ENCODE peak calls at places on chromosome 7, in seven cellular contexts. M, R, A, P, X, K and N are unnamed samples.

GRCh38 chr7:123305840-123306375 is 106.1 kb upstream of the SLC13A1 start:
- DNase-seq in M (no peak), R (no peak), A (no peak), P (no peak), X (no peak), K (no peak), N (no peak)

GRCh38 chr7:44977956-44978355 is 859 bp downstream of the MYO1G start:
- DNase-seq in M (no peak), R (peak; percentile 37), A (no peak), P (no peak), X (no peak), K (no peak), N (no peak)

GRCh38 chr7:2508327-2509231 is 11.0 kb upstream of the LFNG start:
- DNase-seq in M (peak; percentile 73), R (peak; percentile 71), A (no peak), P (no peak), X (peak; percentile 79), K (peak; percentile 86), N (peak; percentile 91)

GRCh38 chr7:1763033-1763432 is 93.0 kb downstream of the ELFN1 start:
- DNase-seq in M (no peak), R (no peak), A (no peak), P (no peak), X (no peak), K (no peak), N (no peak)

GRCh38 chr7:19665399-19666008 is 43.3 kb downstream of the POLR1F start:
- DNase-seq in M (no peak), R (no peak), A (no peak), P (peak; percentile 55), X (no peak), K (no peak), N (peak; percentile 17)

GRCh38 chr7:139340037-139340807 is 915 bp upstream of the FMC1 start:
- DNase-seq in M (peak; percentile 99), R (peak; percentile 99), A (peak; percentile 99), P (peak; percentile 100), X (peak; percentile 97), K (peak; percentile 98), N (peak; percentile 99)

GRCh38 chr7:18126274-18126673 is 98.6 kb upstream of the PRPS1L1 start:
- DNase-seq in M (no peak), R (no peak), A (no peak), P (no peak), X (no peak), K (no peak), N (no peak)

GRCh38 chr7:154759989-154760388 is 242.9 kb downstream of the PAXIP1 start:
- DNase-seq in M (no peak), R (no peak), A (no peak), P (no peak), X (no peak), K (no peak), N (no peak)

GRCh38 chr7:20330797-20331230 is at the start of gene ITGB8:
- DNase-seq in M (no peak), R (no peak), A (peak; percentile 34), P (no peak), X (peak; percentile 31), K (no peak), N (no peak)

GRCh38 chr7:36468361-36469140 is 78.9 kb downstream of the ANLN start:
- DNase-seq in M (no peak), R (no peak), A (no peak), P (no peak), X (no peak), K (no peak), N (no peak)

GRCh38 chr7:100667331-100668068 is 6.0 kb upstream of the GNB2 start:
- DNase-seq in M (no peak), R (no peak), A (no peak), P (no peak), X (no peak), K (no peak), N (no peak)

GRCh38 chr7:101815826-101816488 is 1.5 kb upstream of the CUX1 start:
- DNase-seq in M (peak; percentile 60), R (peak; percentile 79), A (peak; percentile 66), P (peak; percentile 80), X (peak; percentile 80), K (peak; percentile 89), N (peak; percentile 78)

GRCh38 chr7:31850601-31851000 is 163.6 kb downstream of the PPP1R17 start:
- DNase-seq in M (no peak), R (no peak), A (no peak), P (no peak), X (no peak), K (no peak), N (no peak)

GRCh38 chr7:47473499-47474210 is 108.3 kb downstream of the TNS3 start:
- DNase-seq in M (no peak), R (no peak), A (no peak), P (no peak), X (no peak), K (no peak), N (no peak)

GRCh38 chr7:19958309-19958896 is 185.0 kb upstream of the TMEM196 start:
- DNase-seq in M (no peak), R (no peak), A (no peak), P (peak; percentile 88), X (no peak), K (no peak), N (no peak)

GRCh38 chr7:81624650-81625310 is 145.1 kb downstream of the HGF start:
- DNase-seq in M (no peak), R (no peak), A (no peak), P (peak; percentile 70), X (no peak), K (no peak), N (no peak)

GRCh38 chr7:81626008-81626407 is 143.8 kb downstream of the HGF start:
- DNase-seq in M (no peak), R (no peak), A (no peak), P (peak; percentile 55), X (no peak), K (no peak), N (no peak)

GRCh38 chr7:81624021-81624630 is 145.7 kb downstream of the HGF start:
- DNase-seq in M (no peak), R (no peak), A (no peak), P (no peak), X (no peak), K (no peak), N (no peak)

GRCh38 chr7:81623251-81623855 is 146.5 kb downstream of the HGF start:
- DNase-seq in M (no peak), R (no peak), A (no peak), P (no peak), X (no peak), K (no peak), N (no peak)

DNA sequence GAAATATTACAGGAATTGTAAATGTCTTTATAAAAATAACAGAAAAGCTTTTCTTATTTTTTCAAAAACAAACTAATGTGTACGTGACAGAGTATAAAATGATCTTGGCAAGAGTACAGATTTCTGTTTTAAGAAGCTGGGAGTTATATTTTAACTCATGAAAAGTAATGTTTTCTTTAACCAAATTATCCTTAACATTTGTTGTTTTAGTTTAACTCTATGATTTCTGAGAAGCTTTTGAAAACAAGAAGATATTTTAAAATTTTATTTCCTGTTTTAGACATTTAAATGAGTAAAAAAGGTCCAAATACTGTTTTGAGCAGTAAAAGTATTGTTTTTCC is 144.6 kb downstream of the HGF start:
- DNase-seq in M (no peak), R (no peak), A (no peak), P (no peak), X (no peak), K (no peak), N (no peak)
- H3K4me1 ChIP-seq in M (no peaks in the 10 kb centered on the region), R (no peaks in the 10 kb centered on the region), A (no peaks in the 10 kb centered on the region), P (peaks cover 11% of the 10 kb centered on the region), X (no peaks in the 10 kb centered on the region), K (no peaks in the 10 kb centered on the region), N (no peaks in the 10 kb centered on the region)

GRCh38 chr7:143983960-143984359 is 16.2 kb upstream of the OR6B1 start:
- DNase-seq in M (no peak), R (no peak), A (no peak), P (no peak), X (no peak), K (no peak), N (no peak)

GRCh38 chr7:143993924-143994323 is 6.2 kb upstream of the OR6B1 start:
- DNase-seq in M (no peak), R (no peak), A (no peak), P (no peak), X (no peak), K (no peak), N (no peak)

GRCh38 chr7:143987513-143987912 is 12.6 kb upstream of the OR6B1 start:
- DNase-seq in M (no peak), R (no peak), A (no peak), P (no peak), X (no peak), K (no peak), N (no peak)

GRCh38 chr7:143992677-143993076 is 7.4 kb upstream of the OR6B1 start:
- DNase-seq in M (no peak), R (no peak), A (no peak), P (no peak), X (no peak), K (no peak), N (no peak)

GRCh38 chr7:143988986-143989745 is 11.0 kb upstream of the OR6B1 start:
- DNase-seq in M (no peak), R (no peak), A (no peak), P (peak; percentile 27), X (no peak), K (no peak), N (no peak)
- H3K27ac ChIP-seq in M (no peak overlapping the region), R (no peak overlapping the region), A (no peak overlapping the region), P (no peak overlapping the region), X (peak overlapping the region; percentile 49), K (no peak overlapping the region), N (no peak overlapping the region)

GRCh38 chr7:112254166-112254565 is 47.7 kb downstream of the ZNF277 start:
- DNase-seq in M (no peak), R (no peak), A (no peak), P (no peak), X (no peak), K (no peak), N (no peak)

GRCh38 chr7:112255388-112255720 is 48.9 kb downstream of the ZNF277 start:
- DNase-seq in M (no peak), R (no peak), A (no peak), P (no peak), X (no peak), K (no peak), N (no peak)

GRCh38 chr7:112252141-112252540 is 45.6 kb downstream of the ZNF277 start:
- DNase-seq in M (no peak), R (no peak), A (no peak), P (no peak), X (no peak), K (no peak), N (no peak)

GRCh38 chr7:112254709-112255387 is 48.4 kb downstream of the ZNF277 start:
- DNase-seq in M (no peak), R (no peak), A (no peak), P (no peak), X (no peak), K (no peak), N (no peak)

DNA sequence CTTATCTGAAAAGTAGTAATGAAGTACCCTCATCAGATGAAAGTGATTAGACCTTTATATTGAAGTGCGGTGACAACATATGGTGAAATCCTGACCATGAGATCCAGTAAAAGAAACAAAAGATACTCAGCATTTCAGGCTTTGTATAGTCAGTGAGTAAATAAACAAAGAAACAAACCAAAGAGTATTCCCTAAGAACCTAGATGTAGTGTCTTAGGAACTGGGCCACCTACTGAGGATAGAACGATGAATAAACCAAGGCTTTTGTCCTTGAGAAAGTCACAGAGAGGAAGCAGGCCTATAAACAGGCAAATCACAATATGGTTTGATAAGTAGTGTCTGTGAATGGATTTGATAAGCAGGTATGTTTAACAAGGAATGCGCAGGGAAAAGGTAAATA is 46.2 kb downstream of the ZNF277 start:
- DNase-seq in M (no peak), R (no peak), A (no peak), P (no peak), X (no peak), K (no peak), N (no peak)
- H3K4me1 ChIP-seq in M (no peaks in the 10 kb centered on the region), R (peaks cover 5% of the 10 kb centered on the region), A (peaks cover under 1% of the 10 kb centered on the region), P (no peaks in the 10 kb centered on the region), X (peaks cover 22% of the 10 kb centered on the region), K (peaks cover 8% of the 10 kb centered on the region), N (no peaks in the 10 kb centered on the region)

GRCh38 chr7:73864981-73865711 is 4.2 kb downstream of the TMEM270 start:
- DNase-seq in M (no peak), R (no peak), A (no peak), P (no peak), X (no peak), K (no peak), N (no peak)
- H3K27ac ChIP-seq in M (no peak overlapping the region), R (no peak overlapping the region), A (no peak overlapping the region), P (no peak overlapping the region), X (no peak overlapping the region), K (no peak overlapping the region), N (no peak overlapping the region)